ENCODE peak calls at places on chromosome 12, in ten cellular contexts. S is keratinocyte, Q is fibroblast of lung, E is ascending aorta, M is HL-60, D is IMR-90, Z is esophagus squamous epithelium, O is AG04450, F is PC-3, R is OCI-LY7. C is an unnamed sample.

GRCh38 chr12:70319632-70320031 is 46.5 kb upstream of the KCNMB4 start:
- DNase-seq in O (no peak), E (no peak), S (no peak), Q (no peak), Z (no peak), M (no peak), F (no peak), D (no peak), R (no peak), C (no peak)

GRCh38 chr12:93087836-93088610 is 158.9 kb upstream of the EEA1 start:
- DNase-seq in Q (no peak), E (no peak), Z (no peak), O (no peak), R (no peak), S (no peak), F (no peak), D (no peak), M (no peak), C (no peak)

GRCh38 chr12:84070311-84070710 is 842.3 kb downstream of the SLC6A15 start:
- DNase-seq in Q (peak; percentile 51), E (no peak), M (no peak), D (peak; percentile 89), R (no peak), O (peak; percentile 77), F (no peak), S (no peak), Z (no peak), C (no peak)

GRCh38 chr12:106766393-106766826 is 8.1 kb upstream of the RIC8B start:
- DNase-seq in Z (no peak), S (no peak), Q (peak; percentile 16), E (no peak), D (no peak), F (no peak), M (no peak), R (no peak), O (no peak), C (no peak)

GRCh38 chr12:30599631-30600030 is 96.0 kb downstream of the IPO8 start:
- DNase-seq in M (no peak), Q (no peak), E (no peak), S (no peak), R (no peak), O (peak; percentile 13), F (peak; percentile 22), Z (no peak), D (peak; percentile 39), C (no peak)

GRCh38 chr12:76720068-76720467 is 43.8 kb upstream of the ZDHHC17 start:
- DNase-seq in S (peak; percentile 19), R (no peak), E (no peak), D (peak; percentile 73), Z (no peak), M (no peak), F (peak; percentile 62), Q (peak; percentile 92), O (no peak), C (no peak)

GRCh38 chr12:113142173-113142885 is 6.8 kb upstream of the RASAL1 start:
- DNase-seq in M (peak; percentile 96), E (no peak), Q (no peak), R (no peak), Z (no peak), O (no peak), F (no peak), D (no peak), S (no peak), C (no peak)

GRCh38 chr12:19248929-19249602 is 119.5 kb downstream of the PLEKHA5 start:
- DNase-seq in Z (no peak), Q (peak; percentile 44), F (no peak), D (peak; percentile 88), O (no peak), E (no peak), M (no peak), S (no peak), R (no peak), C (no peak)

GRCh38 chr12:98894412-98895085 is 249.5 kb downstream of the APAF1 start:
- DNase-seq in Z (no peak), S (no peak), M (no peak), F (no peak), Q (no peak), R (no peak), E (no peak), O (no peak), D (no peak), C (no peak)

GRCh38 chr12:107320031-107320928 is 226.9 kb upstream of the CRY1 start:
- DNase-seq in Z (no peak), F (peak; percentile 89), D (peak; percentile 61), M (peak; percentile 70), Q (peak; percentile 76), S (peak; percentile 68), R (no peak), O (no peak), E (no peak), C (no peak)

GRCh38 chr12:69054343-69055056 is 121.5 kb upstream of the CPM start:
- DNase-seq in Z (no peak), E (no peak), O (no peak), S (no peak), D (no peak), R (no peak), M (no peak), Q (no peak), F (no peak), C (no peak)

GRCh38 chr12:67018105-67018504 is 251.1 kb upstream of the CAND1 start:
- DNase-seq in O (no peak), D (no peak), S (no peak), Z (no peak), F (peak; percentile 27), M (no peak), Q (no peak), E (no peak), R (no peak), C (no peak)

GRCh38 chr12:96078281-96078761 is 42.9 kb upstream of the LTA4H start:
- DNase-seq in O (no peak), D (peak; percentile 15), E (no peak), S (no peak), M (no peak), Q (peak; percentile 30), F (no peak), R (no peak), Z (no peak), C (no peak)

GRCh38 chr12:98645572-98646067 is 530 bp downstream of the APAF1 start:
- DNase-seq in S (no peak), E (no peak), F (peak; percentile 18), D (no peak), O (no peak), Z (no peak), R (peak; percentile 36), M (peak; percentile 28), Q (peak; percentile 3), C (no peak)

GRCh38 chr12:43832506-43833168 is 3.2 kb upstream of the TMEM117 start:
- DNase-seq in F (no peak), R (no peak), E (no peak), S (no peak), O (no peak), D (no peak), Q (no peak), M (peak; percentile 41), Z (no peak), C (no peak)

GRCh38 chr12:132761911-132762583 is 415 bp upstream of the ANKLE2 start:
- DNase-seq in R (peak; percentile 92), Z (no peak), D (peak; percentile 87), O (no peak), M (peak; percentile 88), S (peak; percentile 28), Q (peak; percentile 88), F (peak; percentile 95), E (no peak), C (no peak)

GRCh38 chr12:122951979-122952892 is 14.0 kb downstream of the ABCB9 start:
- DNase-seq in Z (no peak), E (no peak), Q (peak; percentile 55), S (no peak), M (peak; percentile 75), D (peak; percentile 67), O (no peak), R (peak; percentile 83), F (peak; percentile 84), C (no peak)

GRCh38 chr12:109757671-109758265 is 44.1 kb downstream of the FAM222A start:
- DNase-seq in M (no peak), R (no peak), Z (no peak), F (no peak), S (no peak), Q (no peak), D (no peak), O (no peak), E (no peak), C (no peak)

GRCh38 chr12:96226401-96226800 is 32.2 kb downstream of the ELK3 start:
- DNase-seq in M (no peak), Q (no peak), R (no peak), F (no peak), S (no peak), D (no peak), E (no peak), Z (no peak), O (no peak), C (no peak)

GRCh38 chr12:32544893-32545292 is 134.2 kb upstream of the DNM1L start:
- DNase-seq in M (no peak), E (no peak), Q (no peak), Z (no peak), F (no peak), D (no peak), O (no peak), S (no peak), R (peak; percentile 53), C (no peak)
- H3K27ac ChIP-seq in M (peak overlapping the region; percentile 30), E (no peak overlapping the region), Q (no peak overlapping the region), Z (no peak overlapping the region), F (no peak overlapping the region), D (no peak overlapping the region), O (no peak overlapping the region), S (no peak overlapping the region), R (peak overlapping the region; percentile 71), C (no peak overlapping the region)

GRCh38 chr12:103547929-103548328 is 39.1 kb upstream of the STAB2 start:
- DNase-seq in F (no peak), Z (no peak), S (no peak), D (no peak), Q (no peak), R (no peak), E (no peak), O (no peak), M (no peak), C (no peak)
- TF ChIP-seq CTCF in F (no peak), Z (no peak), S (no peak), D (no peak), Q (no peak), R (no peak), E (no peak), O (no peak), M (no peak), C (no peak)

DNA sequence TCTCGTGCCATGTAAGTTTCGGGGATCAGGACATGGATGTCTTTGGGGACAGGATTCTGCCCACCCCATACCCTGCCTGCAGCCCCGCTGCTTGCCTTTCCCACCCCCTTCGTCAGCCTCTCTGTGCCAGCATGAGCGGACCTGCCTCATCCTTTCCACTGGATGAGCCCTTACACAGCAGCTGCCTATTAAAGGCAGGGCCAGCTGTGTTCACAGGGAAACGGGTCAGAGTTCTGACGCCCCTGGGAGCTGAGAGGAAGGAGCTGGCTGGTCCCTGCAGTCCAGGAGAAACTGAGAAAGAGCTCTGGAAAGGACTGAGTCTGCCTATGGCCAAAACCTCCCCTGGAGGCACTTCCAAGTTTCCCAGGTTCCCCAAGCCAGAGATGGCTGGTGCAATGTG is 83.5 kb upstream of the NCOR2 start:
- DNase-seq in S (no peak), R (no peak), Z (no peak), E (no peak), D (no peak), Q (no peak), O (no peak), F (no peak), M (no peak), C (no peak)
- H3K27ac ChIP-seq in S (no peak overlapping the region), R (no peak overlapping the region), Z (no peak overlapping the region), E (no peak overlapping the region), D (no peak overlapping the region), Q (no peak overlapping the region), O (no peak overlapping the region), F (no peak overlapping the region), M (no peak overlapping the region), C (no peak overlapping the region)

GRCh38 chr12:63353559-63353958 is 202.6 kb upstream of the AVPR1A start:
- DNase-seq in S (no peak), E (no peak), M (no peak), R (no peak), Z (no peak), Q (peak; percentile 26), F (peak; percentile 88), O (no peak), D (peak; percentile 2), C (no peak)
- TF ChIP-seq CTCF in S (no peak), E (no peak), M (no peak), R (no peak), Z (no peak), Q (no peak), F (peak; percentile 53), O (no peak), D (no peak), C (no peak)